ENCODE peak calls at places on chromosomes 1 and 21, in seven cellular contexts. One of them, this sample, is unnamed. For H3K4me1, the result is how much of the 10 kb centered on the place peaks cover.

GRCh38 chr1:212783976-212784375 is 7.6 kb downstream of the NSL1 start:
- DNase-seq in endodermal cell: no peak
- DNase-seq in pancreas: no peak
- DNase-seq in BE2C: no peak
- DNase-seq in astrocyte: no peak
- DNase-seq in cardiac muscle cell: no peak
- DNase-seq in psoas muscle: no peak
- DNase-seq in this sample: no peak

GRCh38 chr1:227753999-227754764 is 18.9 kb downstream of the SNAP47 start:
- DNase-seq in endodermal cell: no peak
- DNase-seq in pancreas: no peak
- DNase-seq in BE2C: no peak
- DNase-seq in astrocyte: peak
- DNase-seq in cardiac muscle cell: no peak
- DNase-seq in psoas muscle: peak
- DNase-seq in this sample: no peak

GRCh38 chr1:60132985-60133673 is 59.6 kb upstream of the C1orf87 start:
- DNase-seq in endodermal cell: no peak
- DNase-seq in pancreas: no peak
- DNase-seq in BE2C: no peak
- DNase-seq in astrocyte: peak
- DNase-seq in cardiac muscle cell: no peak
- DNase-seq in psoas muscle: no peak
- DNase-seq in this sample: no peak

GRCh38 chr1:25936940-25937339 is 30.7 kb upstream of the STMN1 start:
- DNase-seq in endodermal cell: no peak
- DNase-seq in pancreas: no peak
- DNase-seq in BE2C: no peak
- DNase-seq in astrocyte: no peak
- DNase-seq in cardiac muscle cell: no peak
- DNase-seq in psoas muscle: no peak
- DNase-seq in this sample: no peak

GRCh38 chr1:198904356-198904755 is 265.5 kb downstream of the PTPRC start:
- DNase-seq in endodermal cell: no peak
- DNase-seq in pancreas: no peak
- DNase-seq in BE2C: no peak
- DNase-seq in astrocyte: peak
- DNase-seq in cardiac muscle cell: no peak
- DNase-seq in psoas muscle: no peak
- DNase-seq in this sample: no peak

GRCh38 chr1:243991650-243992049 is 59.4 kb upstream of the ZBTB18 start:
- DNase-seq in endodermal cell: no peak
- DNase-seq in pancreas: no peak
- DNase-seq in BE2C: no peak
- DNase-seq in astrocyte: no peak
- DNase-seq in cardiac muscle cell: no peak
- DNase-seq in psoas muscle: no peak
- DNase-seq in this sample: no peak

GRCh38 chr1:22369294-22370189 is 82.1 kb upstream of the ZBTB40 start:
- DNase-seq in endodermal cell: no peak
- DNase-seq in pancreas: no peak
- DNase-seq in BE2C: no peak
- DNase-seq in astrocyte: no peak
- DNase-seq in cardiac muscle cell: no peak
- DNase-seq in psoas muscle: no peak
- DNase-seq in this sample: no peak

GRCh38 chr1:210362526-210362925 is 33.8 kb downstream of the HHAT start:
- DNase-seq in endodermal cell: peak
- DNase-seq in pancreas: no peak
- DNase-seq in BE2C: no peak
- DNase-seq in astrocyte: peak
- DNase-seq in cardiac muscle cell: no peak
- DNase-seq in psoas muscle: no peak
- DNase-seq in this sample: no peak

GRCh38 chr1:38418195-38419030 is 371.8 kb upstream of the POU3F1 start:
- DNase-seq in endodermal cell: no peak
- DNase-seq in pancreas: no peak
- DNase-seq in BE2C: peak
- DNase-seq in astrocyte: peak
- DNase-seq in cardiac muscle cell: no peak
- DNase-seq in psoas muscle: no peak
- DNase-seq in this sample: no peak

GRCh38 chr21:31622397-31622796 is 37.1 kb upstream of the SOD1 start:
- DNase-seq in endodermal cell: no peak
- DNase-seq in pancreas: no peak
- DNase-seq in BE2C: no peak
- DNase-seq in astrocyte: no peak
- DNase-seq in cardiac muscle cell: no peak
- DNase-seq in psoas muscle: no peak
- DNase-seq in this sample: no peak

GRCh38 chr1:108053291-108054023 is 88.5 kb upstream of the VAV3 start:
- DNase-seq in endodermal cell: no peak
- DNase-seq in pancreas: no peak
- DNase-seq in BE2C: no peak
- DNase-seq in astrocyte: peak
- DNase-seq in cardiac muscle cell: no peak
- DNase-seq in psoas muscle: no peak
- DNase-seq in this sample: no peak

GRCh38 chr1:46587072-46587471 is 17.0 kb downstream of the MKNK1 start:
- DNase-seq in endodermal cell: no peak
- DNase-seq in pancreas: no peak
- DNase-seq in BE2C: no peak
- DNase-seq in astrocyte: no peak
- DNase-seq in cardiac muscle cell: no peak
- DNase-seq in psoas muscle: peak
- DNase-seq in this sample: no peak

GRCh38 chr1:44512313-44512885 is 107.3 kb downstream of the RNF220 start:
- DNase-seq in endodermal cell: peak
- DNase-seq in pancreas: no peak
- DNase-seq in BE2C: no peak
- DNase-seq in astrocyte: no peak
- DNase-seq in cardiac muscle cell: no peak
- DNase-seq in psoas muscle: no peak
- DNase-seq in this sample: no peak

GRCh38 chr1:21707086-21707840 is 38.1 kb upstream of the RAP1GAP start:
- DNase-seq in endodermal cell: no peak
- DNase-seq in pancreas: no peak
- DNase-seq in BE2C: no peak
- DNase-seq in astrocyte: peak
- DNase-seq in cardiac muscle cell: no peak
- DNase-seq in psoas muscle: no peak
- DNase-seq in this sample: no peak

GRCh38 chr1:15418811-15419515 is 9.3 kb downstream of the EFHD2 start:
- DNase-seq in endodermal cell: no peak
- DNase-seq in pancreas: no peak
- DNase-seq in BE2C: no peak
- DNase-seq in astrocyte: peak
- DNase-seq in cardiac muscle cell: no peak
- DNase-seq in psoas muscle: no peak
- DNase-seq in this sample: no peak

GRCh38 chr1:53311909-53312305 is 16.0 kb downstream of the LRP8 start:
- DNase-seq in endodermal cell: no peak
- DNase-seq in pancreas: no peak
- DNase-seq in BE2C: no peak
- DNase-seq in astrocyte: no peak
- DNase-seq in cardiac muscle cell: no peak
- DNase-seq in psoas muscle: no peak
- DNase-seq in this sample: no peak

GRCh38 chr1:40058453-40059291 is 18.1 kb downstream of the CAP1 start:
- DNase-seq in endodermal cell: no peak
- DNase-seq in pancreas: no peak
- DNase-seq in BE2C: no peak
- DNase-seq in astrocyte: peak
- DNase-seq in cardiac muscle cell: no peak
- DNase-seq in psoas muscle: no peak
- DNase-seq in this sample: no peak
- H3K4me3 ChIP-seq in endodermal cell: no peak
- H3K4me3 ChIP-seq in pancreas: no peak
- H3K4me3 ChIP-seq in BE2C: no peak
- H3K4me3 ChIP-seq in astrocyte: no peak
- H3K4me3 ChIP-seq in cardiac muscle cell: no peak
- H3K4me3 ChIP-seq in psoas muscle: no peak
- H3K4me3 ChIP-seq in this sample: no peak

GRCh38 chr1:42815938-42816599 is 853 bp upstream of the ERMAP start:
- DNase-seq in endodermal cell: no peak
- DNase-seq in pancreas: no peak
- DNase-seq in BE2C: no peak
- DNase-seq in astrocyte: no peak
- DNase-seq in cardiac muscle cell: no peak
- DNase-seq in psoas muscle: no peak
- DNase-seq in this sample: no peak

GRCh38 chr1:42817976-42818375 is 779 bp upstream of the SVBP start:
- DNase-seq in endodermal cell: no peak
- DNase-seq in pancreas: no peak
- DNase-seq in BE2C: no peak
- DNase-seq in astrocyte: no peak
- DNase-seq in cardiac muscle cell: no peak
- DNase-seq in psoas muscle: no peak
- DNase-seq in this sample: no peak

GRCh38 chr1:42820813-42821212 is 3.6 kb upstream of the SVBP start:
- DNase-seq in endodermal cell: peak
- DNase-seq in pancreas: no peak
- DNase-seq in BE2C: no peak
- DNase-seq in astrocyte: no peak
- DNase-seq in cardiac muscle cell: no peak
- DNase-seq in psoas muscle: no peak
- DNase-seq in this sample: no peak

GRCh38 chr1:42817440-42817767 is 207 bp upstream of the SVBP start:
- DNase-seq in endodermal cell: no peak
- DNase-seq in pancreas: no peak
- DNase-seq in BE2C: no peak
- DNase-seq in astrocyte: no peak
- DNase-seq in cardiac muscle cell: no peak
- DNase-seq in psoas muscle: no peak
- DNase-seq in this sample: no peak

DNA sequence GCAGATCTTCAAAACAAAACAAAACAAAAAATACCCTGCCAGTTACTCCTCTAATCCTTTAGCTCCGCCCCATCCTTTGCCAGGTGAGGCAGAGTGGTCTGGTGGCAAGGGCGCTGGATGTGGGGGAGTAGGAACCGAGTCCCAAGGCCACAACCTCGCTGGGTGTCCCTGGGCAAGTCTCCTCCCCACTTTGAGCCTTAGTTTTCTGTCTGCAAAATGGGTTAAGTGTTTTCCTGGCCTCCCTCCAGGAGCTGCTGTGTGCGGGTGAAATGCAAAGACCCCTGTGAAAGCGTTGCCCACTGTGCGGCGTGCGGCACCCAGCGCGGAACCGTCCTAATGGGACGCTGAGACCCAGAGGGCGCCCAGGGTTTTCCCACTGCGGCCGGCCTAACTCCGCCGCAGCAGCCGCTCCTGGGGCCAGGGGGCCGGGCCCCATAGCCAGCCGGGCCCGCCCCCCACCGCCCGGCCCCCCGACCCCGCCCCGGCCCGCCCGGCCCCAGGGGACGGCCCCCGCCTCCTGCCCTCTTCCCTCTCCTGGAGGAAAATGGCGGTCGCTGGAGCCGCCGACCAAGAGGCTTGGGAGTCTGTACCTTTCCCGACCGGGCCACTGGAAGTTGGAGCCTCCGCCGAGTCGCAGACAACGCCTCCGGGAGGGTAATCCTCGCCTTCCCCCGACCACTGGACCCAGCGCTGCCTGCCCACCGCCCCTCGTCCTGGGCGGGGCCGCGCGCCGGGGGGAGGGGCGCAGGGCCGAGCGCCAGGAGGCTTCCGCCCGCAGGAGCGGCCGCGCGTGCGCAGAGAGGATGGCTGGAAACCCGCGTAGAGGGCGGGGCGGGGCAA is at the start of the genes ERMAP and SVBP:
- DNase-seq in endodermal cell: peak
- DNase-seq in pancreas: peak
- DNase-seq in BE2C: peak
- DNase-seq in astrocyte: peak
- DNase-seq in cardiac muscle cell: peak
- DNase-seq in psoas muscle: peak
- DNase-seq in this sample: peak
- TF ChIP-seq CTCF in endodermal cell: no peak
- TF ChIP-seq CTCF in pancreas: no peak
- TF ChIP-seq CTCF in BE2C: no peak
- TF ChIP-seq CTCF in astrocyte: no peak
- TF ChIP-seq CTCF in cardiac muscle cell: no peak
- TF ChIP-seq CTCF in psoas muscle: peak
- TF ChIP-seq CTCF in this sample: no peak

GRCh38 chr1:172533511-172534116 is 664 bp downstream of the SUCO start:
- DNase-seq in endodermal cell: peak
- DNase-seq in pancreas: no peak
- DNase-seq in BE2C: no peak
- DNase-seq in astrocyte: peak
- DNase-seq in cardiac muscle cell: peak
- DNase-seq in psoas muscle: peak
- DNase-seq in this sample: peak

GRCh38 chr1:172531846-172532699 is 877 bp upstream of the SUCO start:
- DNase-seq in endodermal cell: peak
- DNase-seq in pancreas: peak
- DNase-seq in BE2C: peak
- DNase-seq in astrocyte: peak
- DNase-seq in cardiac muscle cell: peak
- DNase-seq in psoas muscle: peak
- DNase-seq in this sample: peak

GRCh38 chr1:172530000-172530399 is 3.0 kb upstream of the SUCO start:
- DNase-seq in endodermal cell: no peak
- DNase-seq in pancreas: no peak
- DNase-seq in BE2C: no peak
- DNase-seq in astrocyte: no peak
- DNase-seq in cardiac muscle cell: no peak
- DNase-seq in psoas muscle: no peak
- DNase-seq in this sample: no peak

GRCh38 chr1:172531412-172531811 is 1.5 kb upstream of the SUCO start:
- DNase-seq in endodermal cell: no peak
- DNase-seq in pancreas: no peak
- DNase-seq in BE2C: no peak
- DNase-seq in astrocyte: no peak
- DNase-seq in cardiac muscle cell: no peak
- DNase-seq in psoas muscle: no peak
- DNase-seq in this sample: no peak

GRCh38 chr1:172532700-172533510 is at the start of gene SUCO:
- DNase-seq in endodermal cell: peak
- DNase-seq in pancreas: peak
- DNase-seq in BE2C: peak
- DNase-seq in astrocyte: peak
- DNase-seq in cardiac muscle cell: peak
- DNase-seq in psoas muscle: peak
- DNase-seq in this sample: peak
- H3K4me1 ChIP-seq in endodermal cell: under half
- H3K4me1 ChIP-seq in pancreas: under half
- H3K4me1 ChIP-seq in BE2C: under half
- H3K4me1 ChIP-seq in astrocyte: under half
- H3K4me1 ChIP-seq in cardiac muscle cell: under half
- H3K4me1 ChIP-seq in psoas muscle: under half
- H3K4me1 ChIP-seq in this sample: under half

DNA sequence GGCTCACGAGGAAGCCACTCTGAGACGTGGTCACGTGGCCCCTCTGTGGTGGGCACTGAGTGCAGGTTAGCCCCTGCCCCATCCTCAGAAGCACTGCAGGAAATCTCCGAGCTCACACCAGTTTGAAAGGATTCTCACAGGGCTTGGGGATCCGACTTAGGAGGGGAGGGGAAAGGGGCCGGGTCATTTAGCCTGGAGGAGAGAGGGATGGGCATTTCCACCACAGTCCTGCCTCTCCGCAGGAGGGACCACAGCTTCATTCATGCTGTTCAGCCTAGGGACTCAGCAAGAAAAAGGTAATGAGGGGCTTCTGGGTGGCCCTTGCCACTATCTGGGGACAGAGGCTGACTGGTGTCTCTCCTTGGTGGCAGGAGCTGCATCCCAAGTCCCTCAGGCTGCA is 126.5 kb downstream of the NPHP4 start:
- DNase-seq in endodermal cell: no peak
- DNase-seq in pancreas: no peak
- DNase-seq in BE2C: no peak
- DNase-seq in astrocyte: no peak
- DNase-seq in cardiac muscle cell: no peak
- DNase-seq in psoas muscle: no peak
- DNase-seq in this sample: no peak
- H3K4me3 ChIP-seq in endodermal cell: no peak
- H3K4me3 ChIP-seq in pancreas: no peak
- H3K4me3 ChIP-seq in BE2C: no peak
- H3K4me3 ChIP-seq in astrocyte: no peak
- H3K4me3 ChIP-seq in cardiac muscle cell: no peak
- H3K4me3 ChIP-seq in psoas muscle: no peak
- H3K4me3 ChIP-seq in this sample: no peak

This sample was measured in right atrium auricular region.